ENCODE peak calls at places on chromosomes 5 and 9, in eight cellular contexts. S is A549, M is lower leg skin, N is sigmoid colon, B is Peyer's patch, D is heart left ventricle, Q is spleen, K is K562. R is an unnamed sample.

GRCh38 chr9:34546834-34547827 is 24.3 kb upstream of the ENHO start:
- DNase-seq in S (peak), M (peak), N (peak), B (peak), D (no peak), Q (peak), K (peak), R (peak)

GRCh38 chr5:143395638-143396352 is 7.7 kb downstream of the NR3C1 start:
- DNase-seq in S (no peak), M (no peak), N (no peak), B (no peak), D (no peak), Q (no peak), K (no peak), R (no peak)

GRCh38 chr5:138743506-138743905 is 9.7 kb upstream of the CTNNA1 start:
- DNase-seq in S (no peak), M (no peak), N (no peak), B (no peak), D (no peak), Q (peak), K (no peak), R (no peak)

GRCh38 chr9:86700601-86701000 is 246.7 kb downstream of the GAS1 start:
- DNase-seq in S (no peak), M (no peak), N (no peak), B (no peak), D (peak), Q (no peak), K (no peak), R (no peak)

GRCh38 chr9:112375361-112375760 is 4.5 kb upstream of the HSDL2 start:
- DNase-seq in S (no peak), M (no peak), N (no peak), B (no peak), D (no peak), Q (no peak), K (no peak), R (no peak)

GRCh38 chr5:125696762-125697161 is 726.4 kb upstream of the GRAMD2B start:
- DNase-seq in S (no peak), M (no peak), N (no peak), B (no peak), D (no peak), Q (no peak), K (no peak), R (no peak)

GRCh38 chr5:56382896-56383295 is 149.8 kb upstream of the ANKRD55 start:
- DNase-seq in S (no peak), M (no peak), N (no peak), B (no peak), D (no peak), Q (no peak), K (no peak), R (no peak)

GRCh38 chr5:58453326-58453725 is 6.6 kb downstream of the PLK2 start:
- DNase-seq in S (no peak), M (no peak), N (no peak), B (no peak), D (no peak), Q (no peak), K (no peak), R (no peak)

GRCh38 chr9:4774209-4774608 is 18.5 kb upstream of the RCL1 start:
- DNase-seq in S (no peak), M (no peak), N (peak), B (no peak), D (no peak), Q (no peak), K (no peak), R (no peak)

GRCh38 chr5:128376577-128376976 is 161.5 kb downstream of the FBN2 start:
- DNase-seq in S (no peak), M (no peak), N (no peak), B (no peak), D (no peak), Q (no peak), K (no peak), R (no peak)

GRCh38 chr9:738209-738915 is 103.1 kb upstream of the DMRT1 start:
- DNase-seq in S (peak), M (peak), N (peak), B (no peak), D (peak), Q (no peak), K (no peak), R (no peak)

GRCh38 chr5:73095564-73096238 is 24.7 kb upstream of the TMEM171 start:
- DNase-seq in S (no peak), M (no peak), N (no peak), B (no peak), D (no peak), Q (no peak), K (peak), R (no peak)

GRCh38 chr9:8521112-8521511 is 721.5 kb upstream of the DMAC1 start:
- DNase-seq in S (no peak), M (no peak), N (no peak), B (no peak), D (no peak), Q (no peak), K (no peak), R (no peak)

GRCh38 chr9:91099471-91099870 is 262.2 kb downstream of the AUH start:
- DNase-seq in S (no peak), M (no peak), N (no peak), B (no peak), D (no peak), Q (no peak), K (no peak), R (no peak)

GRCh38 chr5:3954189-3954588 is 358.6 kb downstream of the IRX1 start:
- DNase-seq in S (no peak), M (no peak), N (no peak), B (no peak), D (no peak), Q (no peak), K (no peak), R (no peak)

GRCh38 chr9:109401990-109402318 is 81.1 kb upstream of the EPB41L4B start:
- DNase-seq in S (no peak), M (no peak), N (no peak), B (no peak), D (no peak), Q (no peak), K (no peak), R (no peak)

GRCh38 chr5:173641171-173641570 is 24.7 kb upstream of the BOD1 start:
- DNase-seq in S (no peak), M (peak), N (no peak), B (no peak), D (no peak), Q (no peak), K (no peak), R (no peak)

GRCh38 chr5:74478328-74478727 is 162.2 kb downstream of the ENC1 start:
- DNase-seq in S (no peak), M (no peak), N (no peak), B (no peak), D (no peak), Q (no peak), K (no peak), R (no peak)

GRCh38 chr9:91131433-91131839 is 230.3 kb downstream of the AUH start:
- DNase-seq in S (peak), M (peak), N (peak), B (peak), D (no peak), Q (no peak), K (no peak), R (no peak)

GRCh38 chr5:154756871-154757646 is 1.9 kb downstream of the LARP1 start:
- DNase-seq in S (no peak), M (peak), N (peak), B (peak), D (peak), Q (peak), K (peak), R (peak)

GRCh38 chr5:44329716-44330115 is 59.5 kb downstream of the FGF10 start:
- DNase-seq in S (no peak), M (no peak), N (no peak), B (no peak), D (no peak), Q (no peak), K (no peak), R (no peak)

GRCh38 chr9:4081549-4081895 is 218.3 kb downstream of the GLIS3 start:
- DNase-seq in S (no peak), M (no peak), N (no peak), B (no peak), D (no peak), Q (no peak), K (no peak), R (no peak)

GRCh38 chr9:109904666-109905065 is 124.7 kb downstream of the PALM2AKAP2 start:
- DNase-seq in S (no peak), M (no peak), N (no peak), B (no peak), D (no peak), Q (no peak), K (no peak), R (no peak)

GRCh38 chr9:13524245-13524644 is 244.8 kb upstream of the MPDZ start:
- DNase-seq in S (no peak), M (no peak), N (no peak), B (no peak), D (no peak), Q (no peak), K (no peak), R (no peak)

GRCh38 chr5:71651554-71651953 is 64.4 kb downstream of the MCCC2 start:
- DNase-seq in S (no peak), M (no peak), N (no peak), B (no peak), D (no peak), Q (no peak), K (no peak), R (no peak)

GRCh38 chr5:141654298-141654697 is 3.1 kb upstream of the FCHSD1 start:
- DNase-seq in S (no peak), M (no peak), N (no peak), B (no peak), D (no peak), Q (no peak), K (no peak), R (no peak)

GRCh38 chr5:132907161-132907560 is 33.7 kb downstream of the LEAP2 start:
- DNase-seq in S (no peak), M (no peak), N (no peak), B (no peak), D (no peak), Q (no peak), K (peak), R (no peak)

GRCh38 chr5:134116789-134117761 is 2.6 kb downstream of the TCF7 start:
- DNase-seq in S (no peak), M (no peak), N (no peak), B (no peak), D (no peak), Q (no peak), K (no peak), R (no peak)

GRCh38 chr5:50963647-50964584 is 297.5 kb downstream of the PARP8 start:
- DNase-seq in S (no peak), M (no peak), N (no peak), B (no peak), D (no peak), Q (no peak), K (no peak), R (no peak)

DNA sequence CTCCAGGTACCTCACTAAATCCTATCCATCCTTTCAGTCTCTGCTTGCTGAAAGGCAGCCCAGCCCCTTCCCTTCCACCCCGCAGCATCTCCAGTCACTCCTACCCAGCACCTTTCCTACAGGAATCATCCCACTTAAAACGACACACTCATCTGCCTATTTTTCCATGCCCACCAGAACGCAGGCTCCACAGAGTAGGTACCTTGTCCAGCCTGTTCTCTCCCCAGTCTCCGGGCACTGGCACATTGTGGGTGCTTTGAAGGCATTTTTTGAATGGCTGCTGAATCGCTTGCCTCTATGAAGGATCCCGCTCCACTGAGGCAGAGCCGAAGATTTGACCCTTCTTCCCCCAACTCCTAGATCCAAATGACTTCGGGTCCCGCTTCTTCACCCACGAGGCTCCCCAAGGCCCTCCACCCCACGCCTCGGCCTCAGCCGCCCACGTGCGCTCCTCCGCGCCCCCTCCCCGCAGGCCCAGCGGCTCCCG is 15.6 kb downstream of the LHX6 start:
- DNase-seq in S (no peak), M (no peak), N (peak), B (peak), D (peak), Q (no peak), K (no peak), R (no peak)
- H3K4me3 ChIP-seq in S (peak), M (no peak), N (peak), B (no peak), D (no peak), Q (peak), K (peak), R (no peak)

GRCh38 chr5:67042586-67043133 is 153.9 kb downstream of the CD180 start:
- DNase-seq in S (no peak), M (no peak), N (no peak), B (no peak), D (no peak), Q (no peak), K (no peak), R (no peak)
- TF ChIP-seq CTCF in S (no peak), M (no peak), N (no peak), B (no peak), D (no peak), Q (no peak), K (no peak), R (no peak)

GRCh38 chr9:6993531-6993930 is 235.8 kb downstream of the KDM4C start:
- DNase-seq in S (no peak), M (no peak), N (no peak), B (no peak), D (no peak), Q (no peak), K (no peak), R (no peak)
- TF ChIP-seq POLR2A in S (no peak), M (no peak), N (no peak), B (no peak), D (no peak), Q (no peak), K (no peak), R (no peak)

GRCh38 chr5:40685952-40686351 is 6.2 kb downstream of the PTGER4 start:
- DNase-seq in S (no peak), M (no peak), N (no peak), B (no peak), D (no peak), Q (no peak), K (no peak), R (no peak)
- H3K4me3 ChIP-seq in S (no peak), M (no peak), N (peak), B (no peak), D (no peak), Q (peak), K (no peak), R (no peak)

GRCh38 chr5:140401362-140402257 is at the start of gene ANKHD1:
- DNase-seq in S (peak), M (peak), N (peak), B (peak), D (peak), Q (peak), K (peak), R (peak)
- TF ChIP-seq CTCF in S (no peak), M (no peak), N (no peak), B (no peak), D (no peak), Q (no peak), K (peak), R (no peak)

GRCh38 chr5:1110260-1110929 is 1.5 kb downstream of the SLC12A7 start:
- DNase-seq in S (no peak), M (no peak), N (no peak), B (peak), D (no peak), Q (no peak), K (no peak), R (no peak)

GRCh38 chr5:1112596-1113331 is 901 bp upstream of the SLC12A7 start:
- DNase-seq in S (no peak), M (no peak), N (no peak), B (no peak), D (no peak), Q (no peak), K (no peak), R (no peak)

GRCh38 chr5:1113332-1113690 is 1.4 kb upstream of the SLC12A7 start:
- DNase-seq in S (no peak), M (no peak), N (no peak), B (no peak), D (no peak), Q (no peak), K (no peak), R (no peak)

GRCh38 chr5:1110930-1111726 is 735 bp downstream of the SLC12A7 start:
- DNase-seq in S (peak), M (no peak), N (no peak), B (peak), D (no peak), Q (no peak), K (peak), R (no peak)

DNA sequence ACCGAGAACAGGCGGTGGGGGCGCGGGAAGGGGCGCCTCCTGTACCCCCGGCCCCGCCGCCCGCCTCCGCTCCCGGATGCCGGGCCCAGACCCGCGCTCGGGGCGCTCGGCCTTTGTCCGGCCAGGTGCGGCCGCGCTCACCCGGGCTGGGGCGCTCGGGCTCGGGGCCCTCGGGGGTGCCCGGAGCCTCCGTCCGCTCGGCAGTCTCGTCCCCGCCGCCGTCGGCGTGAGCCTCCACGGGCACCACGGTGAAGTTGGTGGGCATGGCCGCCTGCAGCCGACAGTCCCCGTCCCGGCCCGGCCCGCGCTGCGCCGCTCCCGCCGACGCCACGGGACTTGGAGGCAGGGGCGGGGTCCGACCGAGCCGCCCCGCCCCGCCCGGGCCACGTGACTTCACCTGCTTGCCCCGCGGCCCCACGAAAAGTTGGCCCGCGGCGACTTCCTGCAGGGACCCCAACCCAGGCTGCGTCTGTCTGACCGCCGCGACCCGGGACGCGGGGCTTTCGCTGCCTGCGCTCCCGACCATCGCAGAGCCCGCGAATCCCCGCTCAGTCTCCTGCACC is at the start of gene SLC12A7:
- DNase-seq in S (peak), M (no peak), N (no peak), B (peak), D (no peak), Q (peak), K (peak), R (peak)
- TF ChIP-seq POLR2A in S (peak), M (no peak), N (no peak), B (peak), D (peak), Q (no peak), K (no peak), R (peak)

GRCh38 chr9:121819511-121820231 is 168.2 kb downstream of the DAB2IP start:
- DNase-seq in S (no peak), M (peak), N (no peak), B (no peak), D (peak), Q (no peak), K (no peak), R (no peak)
- H3K4me3 ChIP-seq in S (no peak), M (no peak), N (no peak), B (no peak), D (no peak), Q (no peak), K (no peak), R (no peak)

DNA sequence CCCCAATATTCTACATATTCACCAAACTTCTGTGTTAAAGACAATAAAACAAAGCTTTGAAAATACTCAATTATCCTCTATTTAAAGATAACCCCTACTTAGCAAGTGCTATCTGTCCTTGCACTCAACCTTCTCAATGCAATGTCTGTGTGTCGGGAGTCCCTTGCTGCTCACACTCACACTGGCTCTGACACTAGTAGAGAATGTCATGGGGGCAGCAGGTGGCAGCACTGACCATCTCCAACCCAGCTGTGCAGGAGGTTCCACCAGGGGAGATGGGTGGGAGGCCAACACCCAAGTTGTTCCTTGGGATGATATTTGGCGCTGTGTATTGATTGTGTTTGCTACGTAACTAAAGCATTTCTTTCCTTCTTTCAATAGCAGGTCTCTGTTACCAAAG is 59.4 kb upstream of the SIMC1 start:
- DNase-seq in S (no peak), M (peak), N (no peak), B (no peak), D (no peak), Q (no peak), K (peak), R (no peak)
- TF ChIP-seq CTCF in S (no peak), M (no peak), N (no peak), B (no peak), D (no peak), Q (no peak), K (peak), R (no peak)

DNA sequence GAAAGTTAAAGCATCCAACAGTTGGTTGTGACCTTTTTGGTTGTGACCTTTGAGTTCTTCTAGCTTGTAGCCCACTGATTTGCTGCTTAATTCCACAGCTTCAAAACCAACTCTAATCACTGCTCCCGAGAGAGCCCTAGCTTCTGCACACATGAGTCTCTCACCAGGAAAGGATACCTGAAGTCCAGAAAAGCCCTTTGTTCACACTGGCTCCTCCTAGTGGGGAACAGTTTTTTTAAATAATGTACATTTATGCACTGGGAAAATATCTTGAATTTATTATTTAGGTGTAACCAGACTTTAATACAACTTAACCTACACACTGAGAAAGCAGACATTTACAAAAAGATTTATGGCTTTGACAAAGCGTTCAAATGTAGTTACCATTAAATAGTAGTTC is 120.2 kb upstream of the CCDC152 start:
- DNase-seq in S (no peak), M (no peak), N (no peak), B (no peak), D (no peak), Q (no peak), K (no peak), R (no peak)
- TF ChIP-seq POLR2A in S (no peak), M (no peak), N (no peak), B (no peak), D (no peak), Q (no peak), K (no peak), R (no peak)

GRCh38 chr5:178222292-178222691 is 10.3 kb downstream of the PHYKPL start:
- DNase-seq in S (no peak), M (no peak), N (no peak), B (no peak), D (no peak), Q (no peak), K (no peak), R (peak)

GRCh38 chr5:178225174-178225573 is 7.4 kb downstream of the PHYKPL start:
- DNase-seq in S (no peak), M (no peak), N (no peak), B (no peak), D (no peak), Q (peak), K (no peak), R (no peak)

GRCh38 chr5:178223196-178223773 is 9.3 kb downstream of the PHYKPL start:
- DNase-seq in S (no peak), M (no peak), N (no peak), B (no peak), D (no peak), Q (no peak), K (no peak), R (no peak)

GRCh38 chr5:178224403-178224802 is 8.2 kb downstream of the PHYKPL start:
- DNase-seq in S (no peak), M (no peak), N (no peak), B (no peak), D (no peak), Q (peak), K (no peak), R (peak)

DNA sequence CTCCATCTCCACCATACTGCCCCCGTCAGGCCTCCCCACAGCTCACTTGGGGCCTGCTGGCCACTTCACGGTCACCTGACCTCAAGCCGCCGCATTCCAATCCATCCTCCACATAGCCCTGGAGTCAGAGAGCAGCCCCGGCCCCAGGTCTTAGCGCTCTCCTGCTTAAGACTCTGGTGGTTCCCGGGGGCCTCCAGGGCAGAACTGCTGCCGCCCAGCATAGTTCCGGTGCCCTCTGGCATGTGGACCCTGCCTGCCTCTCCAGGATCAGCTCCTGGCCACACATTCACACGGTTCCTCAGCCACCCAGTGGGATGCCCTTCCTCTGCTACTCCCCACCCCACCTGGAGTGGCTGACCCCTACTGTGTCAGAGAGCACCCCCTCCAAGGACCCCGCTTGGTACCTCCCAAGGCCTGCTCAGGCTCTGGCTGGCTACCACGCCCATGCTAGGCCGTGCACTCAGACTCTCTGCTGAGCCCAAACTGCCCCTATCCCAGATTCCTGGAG is 8.7 kb downstream of the PHYKPL start:
- DNase-seq in S (no peak), M (no peak), N (no peak), B (no peak), D (no peak), Q (peak), K (no peak), R (peak)
- H3K4me3 ChIP-seq in S (no peak), M (no peak), N (no peak), B (no peak), D (no peak), Q (no peak), K (no peak), R (no peak)